ENCODE peak calls at places on chromosomes 12 and 14, in eight cellular contexts. F is uterus, Q is brain microvascular endothelial cell, V is thyroid gland, X is neural progenitor cell, H is fibroblast of mammary gland, D is tibial artery, J is HL-60. P is an unnamed sample.

GRCh38 chr14:59251811-59252771 is 63.6 kb downstream of the DAAM1 start:
- DNase-seq in Q (no peak), V (no peak), D (no peak), F (no peak), H (no peak), J (no peak), X (peak), P (peak)

GRCh38 chr14:75879031-75879430 is 102.8 kb downstream of the TGFB3 start:
- DNase-seq in Q (peak), H (peak), F (no peak), D (no peak), J (no peak), V (no peak), X (no peak), P (peak)

GRCh38 chr12:57236925-57237652 is 7.6 kb downstream of the SHMT2 start:
- DNase-seq in X (no peak), Q (no peak), F (no peak), D (no peak), V (no peak), H (no peak), J (no peak), P (no peak)

GRCh38 chr12:58530421-58531067 is 389.8 kb downstream of the LRIG3 start:
- DNase-seq in F (no peak), Q (no peak), D (no peak), H (peak), V (no peak), J (no peak), X (no peak), P (peak)

GRCh38 chr14:87628129-87628528 is 364.9 kb downstream of the GALC start:
- DNase-seq in H (peak), Q (no peak), D (peak), X (peak), F (peak), V (peak), J (no peak), P (no peak)

GRCh38 chr14:32986791-32987545 is 48.3 kb downstream of the NPAS3 start:
- DNase-seq in Q (peak), J (no peak), F (no peak), V (no peak), D (no peak), X (peak), H (peak), P (peak)

GRCh38 chr12:89117448-89118034 is 234.8 kb downstream of the DUSP6 start:
- DNase-seq in V (peak), D (no peak), X (no peak), Q (no peak), J (peak), H (no peak), F (no peak), P (no peak)

GRCh38 chr12:6957151-6957701 is 6.1 kb downstream of the PTPN6 start:
- DNase-seq in X (no peak), J (no peak), V (no peak), F (no peak), D (no peak), Q (no peak), H (no peak), P (no peak)

GRCh38 chr12:123119808-123120207 is 31.1 kb downstream of the PITPNM2 start:
- DNase-seq in D (no peak), H (peak), X (no peak), J (no peak), F (no peak), Q (no peak), V (no peak), P (no peak)

GRCh38 chr12:85424581-85425348 is 144.7 kb downstream of the ALX1 start:
- DNase-seq in J (peak), F (no peak), H (peak), V (no peak), X (peak), Q (peak), D (no peak), P (peak)

GRCh38 chr12:113058553-113058952 is 2.0 kb downstream of the DTX1 start:
- DNase-seq in H (no peak), F (no peak), X (no peak), D (no peak), J (no peak), V (no peak), Q (no peak), P (no peak)

GRCh38 chr12:57889541-57889989 is 43.0 kb upstream of the CTDSP2 start:
- DNase-seq in X (peak), D (peak), H (peak), F (peak), Q (peak), V (no peak), J (no peak), P (peak)

GRCh38 chr14:69662636-69663321 is 51.4 kb downstream of the SUSD6 start:
- DNase-seq in D (no peak), Q (no peak), F (no peak), X (no peak), V (no peak), H (no peak), J (no peak), P (no peak)

GRCh38 chr12:11040162-11040561 is 9.0 kb upstream of the TAS2R31 start:
- DNase-seq in V (no peak), X (no peak), F (no peak), J (no peak), H (no peak), D (no peak), Q (no peak), P (no peak)

GRCh38 chr12:96811083-96811482 is 96.0 kb upstream of the NEDD1 start:
- DNase-seq in V (no peak), Q (peak), F (no peak), X (no peak), H (peak), J (no peak), D (no peak), P (peak)

GRCh38 chr14:85572845-85573244 is 42.9 kb downstream of the FLRT2 start:
- DNase-seq in H (peak), F (no peak), D (no peak), V (no peak), X (no peak), Q (no peak), J (no peak), P (peak)

GRCh38 chr12:63845726-63846125 is 1.2 kb downstream of the SRGAP1 start:
- DNase-seq in Q (peak), H (peak), V (no peak), X (no peak), J (no peak), F (no peak), D (no peak), P (peak)

GRCh38 chr12:31620311-31620710 is 29.4 kb upstream of the DENND5B start:
- DNase-seq in J (no peak), X (no peak), D (no peak), F (no peak), H (no peak), Q (peak), V (no peak), P (no peak)

GRCh38 chr14:85599939-85600338 is 70.0 kb downstream of the FLRT2 start:
- DNase-seq in F (no peak), V (no peak), J (peak), X (no peak), H (peak), Q (no peak), D (no peak), P (peak)

GRCh38 chr14:55807536-55807935 is 227.5 kb downstream of the KTN1 start:
- DNase-seq in V (no peak), J (no peak), H (no peak), F (no peak), Q (no peak), X (no peak), D (no peak), P (no peak)

GRCh38 chr12:42299392-42300308 is 26.2 kb downstream of the ZCRB1 start:
- DNase-seq in V (no peak), Q (peak), J (no peak), H (peak), D (no peak), X (no peak), F (no peak), P (peak)

GRCh38 chr12:89351489-89352241 is 636 bp downstream of the DUSP6 start:
- DNase-seq in H (no peak), F (peak), Q (no peak), X (no peak), J (no peak), V (peak), D (no peak), P (no peak)

GRCh38 chr12:18969512-18969911 is 160.0 kb upstream of the PLEKHA5 start:
- DNase-seq in J (no peak), X (no peak), H (no peak), D (no peak), V (no peak), Q (no peak), F (no peak), P (no peak)

GRCh38 chr12:128734391-128734790 is 89.4 kb downstream of the SLC15A4 start:
- DNase-seq in X (peak), D (no peak), J (no peak), H (no peak), Q (no peak), V (no peak), F (peak), P (no peak)

GRCh38 chr12:95126076-95126475 is 52.7 kb upstream of the NR2C1 start:
- DNase-seq in H (no peak), Q (no peak), D (no peak), J (no peak), F (no peak), V (no peak), X (no peak), P (no peak)

GRCh38 chr12:32120419-32120818 is 13.8 kb downstream of the BICD1 start:
- DNase-seq in D (no peak), H (no peak), J (no peak), V (no peak), F (no peak), Q (no peak), X (no peak), P (no peak)

GRCh38 chr14:61300209-61300608 is 19.1 kb upstream of the TMEM30B start:
- DNase-seq in J (no peak), F (no peak), H (no peak), V (no peak), D (no peak), X (no peak), Q (no peak), P (no peak)
- TF ChIP-seq CTCF in J (no peak), F (no peak), H (no peak), V (no peak), D (no peak), X (no peak), Q (no peak), P (no peak)

GRCh38 chr12:27552235-27552634 is 28.2 kb downstream of the PPFIBP1 start:
- DNase-seq in J (no peak), Q (no peak), D (no peak), H (no peak), V (no peak), X (no peak), F (no peak), P (no peak)

GRCh38 chr12:27549801-27550652 is 26.0 kb downstream of the PPFIBP1 start:
- DNase-seq in X (no peak), Q (peak), D (peak), V (peak), H (peak), F (peak), J (peak), P (peak)

GRCh38 chr12:27550653-27550975 is 26.6 kb downstream of the PPFIBP1 start:
- DNase-seq in X (no peak), H (no peak), F (no peak), Q (no peak), D (no peak), V (no peak), J (no peak), P (no peak)

GRCh38 chr12:27552886-27553560 is 29.0 kb downstream of the PPFIBP1 start:
- DNase-seq in F (no peak), D (no peak), X (no peak), Q (no peak), J (no peak), H (no peak), V (no peak), P (peak)

DNA sequence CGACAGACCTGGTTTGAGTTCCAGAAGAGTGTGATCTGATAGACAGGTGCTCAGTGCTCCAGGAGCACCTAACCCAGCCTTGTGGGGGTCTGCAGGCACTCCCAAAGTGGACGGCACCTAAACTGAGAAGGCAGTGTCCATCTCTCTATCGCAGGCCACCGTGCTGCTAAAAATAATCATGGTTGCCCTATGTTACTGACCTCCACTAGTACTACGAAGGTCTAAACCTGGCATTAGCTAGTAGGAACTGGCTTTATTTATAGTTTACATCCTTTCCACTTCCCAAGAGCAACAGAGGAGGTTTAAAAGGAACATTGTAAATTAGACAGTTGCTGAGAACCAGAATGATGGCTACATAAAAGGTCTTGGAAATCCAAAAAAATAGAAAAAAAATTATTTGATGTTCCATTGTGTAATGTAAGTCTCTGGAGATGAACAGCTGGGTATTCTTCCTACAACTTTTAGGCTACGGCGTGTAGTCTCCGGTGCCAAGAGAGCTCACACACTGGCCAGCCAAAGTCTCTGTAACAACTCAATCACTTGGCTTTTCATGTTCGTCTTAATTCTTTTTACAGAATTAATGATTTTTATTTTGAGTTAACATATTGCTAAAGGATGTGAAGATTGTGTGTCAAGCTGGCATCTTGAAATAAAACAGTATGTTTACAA is 27.3 kb downstream of the PPFIBP1 start:
- DNase-seq in Q (no peak), X (no peak), V (no peak), J (no peak), H (peak), D (peak), F (no peak), P (no peak)
- H3K4me3 ChIP-seq in Q (no peak), X (no peak), V (no peak), J (no peak), H (no peak), D (no peak), F (no peak), P (no peak)

GRCh38 chr14:36027354-36027753 is 149.2 kb downstream of the PTCSC3 start:
- DNase-seq in X (no peak), J (no peak), V (no peak), H (no peak), F (no peak), Q (no peak), D (no peak), P (no peak)

GRCh38 chr14:36028665-36029064 is 147.9 kb downstream of the PTCSC3 start:
- DNase-seq in J (no peak), V (no peak), F (no peak), D (no peak), H (no peak), Q (no peak), X (no peak), P (no peak)

GRCh38 chr14:36022765-36023415 is 153.6 kb downstream of the PTCSC3 start:
- DNase-seq in V (no peak), D (no peak), Q (no peak), J (no peak), X (peak), H (no peak), F (no peak), P (no peak)

DNA sequence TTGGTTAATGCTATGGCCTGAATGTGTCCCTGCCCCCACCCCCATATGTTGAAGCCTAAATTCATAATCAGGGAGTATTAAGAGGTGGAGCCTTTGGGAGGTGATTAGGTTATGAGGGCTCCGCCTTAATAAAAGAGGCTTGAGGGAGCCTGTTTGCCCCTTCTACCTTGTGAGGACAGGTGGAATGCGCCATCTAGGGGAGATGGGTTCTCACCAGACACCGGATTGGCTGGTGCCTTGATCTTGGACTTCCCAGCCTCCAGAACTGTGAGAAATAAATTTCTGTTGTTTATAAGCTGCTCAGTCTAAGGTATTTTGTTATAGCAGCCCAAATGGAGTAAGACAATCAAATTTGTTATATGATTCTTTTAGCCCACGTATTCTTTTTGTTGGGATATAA is 148.3 kb downstream of the PTCSC3 start:
- DNase-seq in Q (no peak), V (no peak), X (no peak), D (no peak), F (no peak), H (no peak), J (no peak), P (no peak)
- TF ChIP-seq CTCF in Q (no peak), V (no peak), X (peak), D (no peak), F (no peak), H (no peak), J (no peak), P (no peak)

GRCh38 chr12:48880647-48881046 is 15.0 kb upstream of the RND1 start:
- DNase-seq in J (no peak), D (no peak), V (no peak), Q (no peak), H (no peak), F (no peak), X (no peak), P (no peak)

GRCh38 chr12:48883305-48884171 is 17.9 kb upstream of the RND1 start:
- DNase-seq in Q (peak), H (no peak), X (peak), J (no peak), F (no peak), D (no peak), V (no peak), P (peak)

GRCh38 chr12:48882325-48882687 is 16.6 kb upstream of the RND1 start:
- DNase-seq in V (peak), F (no peak), Q (peak), J (no peak), H (no peak), X (peak), D (peak), P (peak)

GRCh38 chr12:48882972-48883304 is 17.3 kb upstream of the RND1 start:
- DNase-seq in F (no peak), V (no peak), Q (no peak), J (no peak), X (no peak), H (no peak), D (no peak), P (no peak)

DNA sequence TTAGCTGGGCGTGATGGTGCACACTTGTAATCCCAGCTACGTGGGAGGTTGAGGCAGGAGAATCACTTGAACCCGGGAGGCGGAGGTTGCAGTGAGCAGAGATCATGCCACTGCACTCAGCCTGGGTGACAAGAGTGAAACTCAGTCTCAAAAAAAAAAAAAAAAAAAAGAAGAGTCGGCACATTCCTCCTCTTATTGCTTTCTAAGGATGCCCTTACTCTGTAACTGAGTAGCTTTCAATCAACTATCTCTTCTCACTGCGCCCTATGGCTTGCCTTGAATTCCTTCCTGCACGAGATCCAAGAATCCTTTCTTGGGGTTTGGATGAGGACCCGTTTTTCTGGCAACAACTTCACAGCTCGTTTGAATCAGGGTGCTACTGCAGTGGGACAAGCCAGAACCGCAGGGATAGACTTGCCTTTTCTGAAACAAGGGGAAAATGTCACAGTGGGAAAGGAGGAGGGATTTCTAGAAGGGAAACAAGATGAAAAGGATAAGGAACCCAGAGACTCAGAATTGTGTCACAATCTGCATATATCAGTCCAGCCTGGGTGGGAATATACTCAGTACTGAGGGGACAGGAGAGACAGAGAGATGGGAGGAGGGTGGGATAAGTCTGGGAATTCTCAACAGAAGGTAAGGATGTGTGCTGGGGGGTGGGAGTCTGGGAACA is 16.1 kb upstream of the RND1 start:
- DNase-seq in H (no peak), V (no peak), D (no peak), Q (no peak), F (no peak), X (peak), J (no peak), P (no peak)
- H3K4me3 ChIP-seq in H (no peak), V (no peak), D (peak), Q (peak), F (no peak), X (peak), J (no peak), P (peak)

GRCh38 chr14:106039400-106039799 is 513.0 kb downstream of the TMEM121 start:
- DNase-seq in F (no peak), D (no peak), Q (no peak), H (peak), X (no peak), J (no peak), V (peak), P (no peak)

GRCh38 chr14:106044515-106044914 is 518.1 kb downstream of the TMEM121 start:
- DNase-seq in F (no peak), D (no peak), Q (no peak), X (no peak), H (no peak), V (no peak), J (no peak), P (no peak)

GRCh38 chr14:106044949-106045596 is 518.7 kb downstream of the TMEM121 start:
- DNase-seq in Q (no peak), J (peak), H (peak), V (peak), F (no peak), D (peak), X (no peak), P (no peak)
- TF ChIP-seq CTCF in Q (peak), J (peak), H (peak), V (peak), F (no peak), D (peak), X (no peak), P (peak)

GRCh38 chr14:98689936-98690335 is 582.1 kb downstream of the BCL11B start:
- DNase-seq in V (no peak), J (no peak), Q (no peak), H (no peak), D (no peak), F (no peak), X (no peak), P (no peak)

GRCh38 chr14:98698341-98698740 is 573.7 kb downstream of the BCL11B start:
- DNase-seq in V (no peak), X (no peak), J (no peak), F (no peak), D (no peak), Q (no peak), H (no peak), P (no peak)

GRCh38 chr14:98692832-98693231 is 579.2 kb downstream of the BCL11B start:
- DNase-seq in H (no peak), V (peak), J (no peak), D (no peak), X (no peak), Q (no peak), F (no peak), P (no peak)

GRCh38 chr14:98695809-98696208 is 576.2 kb downstream of the BCL11B start:
- DNase-seq in Q (no peak), F (no peak), X (no peak), J (no peak), V (no peak), H (no peak), D (no peak), P (no peak)

DNA sequence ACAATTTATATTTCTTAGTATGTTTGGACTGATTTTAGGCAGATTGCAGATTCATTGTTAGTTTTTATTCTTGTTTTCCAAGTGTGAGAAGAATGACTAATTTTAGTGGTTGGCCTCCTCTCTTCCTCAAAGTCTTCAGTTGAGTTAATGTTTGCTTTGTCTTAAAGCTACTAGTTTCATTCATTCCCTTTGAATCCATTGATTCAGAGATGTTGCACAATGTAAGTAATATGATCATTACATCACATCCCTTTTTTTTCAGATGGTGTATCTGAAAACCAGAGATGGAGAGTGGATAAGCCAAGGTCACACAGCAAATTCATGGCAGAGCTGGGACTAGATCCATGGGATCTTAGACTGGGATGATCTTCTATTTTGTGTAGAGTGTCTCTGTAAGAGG is 577.5 kb downstream of the BCL11B start:
- DNase-seq in F (no peak), D (no peak), X (no peak), H (no peak), J (no peak), V (no peak), Q (no peak), P (no peak)
- H3K4me3 ChIP-seq in F (no peak), D (no peak), X (no peak), H (no peak), J (no peak), V (no peak), Q (no peak), P (no peak)